ENCODE peak calls at places on chromosomes 1 and 21, in four cellular contexts. One of them, this sample, is unnamed.

GRCh38 chr21:42653492-42654061 is at the start of gene PDE9A:
- DNase-seq in ovary: peak
- DNase-seq in endothelial cell of umbilical vein: no peak
- DNase-seq in esophagus muscularis mucosa: no peak
- DNase-seq in this sample: no peak

GRCh38 chr1:211830055-211830329 is 571 bp downstream of the LPGAT1 start:
- DNase-seq in ovary: no peak
- DNase-seq in endothelial cell of umbilical vein: no peak
- DNase-seq in esophagus muscularis mucosa: no peak
- DNase-seq in this sample: no peak

GRCh38 chr1:244802556-244803239 is 32.8 kb upstream of the COX20 start:
- DNase-seq in ovary: no peak
- DNase-seq in endothelial cell of umbilical vein: no peak
- DNase-seq in esophagus muscularis mucosa: no peak
- DNase-seq in this sample: no peak

GRCh38 chr1:78038491-78038939 is 7.3 kb upstream of the GIPC2 start:
- DNase-seq in ovary: no peak
- DNase-seq in endothelial cell of umbilical vein: peak
- DNase-seq in esophagus muscularis mucosa: no peak
- DNase-seq in this sample: no peak

GRCh38 chr1:67832737-67833594 is at the start of gene GNG12:
- DNase-seq in ovary: peak
- DNase-seq in endothelial cell of umbilical vein: peak
- DNase-seq in esophagus muscularis mucosa: no peak
- DNase-seq in this sample: no peak

GRCh38 chr1:32335951-32336867 is at the start of gene MARCKSL1:
- DNase-seq in ovary: peak
- DNase-seq in endothelial cell of umbilical vein: peak
- DNase-seq in esophagus muscularis mucosa: no peak
- DNase-seq in this sample: no peak

GRCh38 chr1:165235777-165236285 is 120.7 kb downstream of the LMX1A start:
- DNase-seq in ovary: no peak
- DNase-seq in endothelial cell of umbilical vein: no peak
- DNase-seq in esophagus muscularis mucosa: no peak
- DNase-seq in this sample: no peak

GRCh38 chr1:80050523-80050922 is 1044.0 kb upstream of the ADGRL4 start:
- DNase-seq in ovary: no peak
- DNase-seq in endothelial cell of umbilical vein: no peak
- DNase-seq in esophagus muscularis mucosa: no peak
- DNase-seq in this sample: no peak

GRCh38 chr1:18344755-18345154 is 136.0 kb upstream of the KLHDC7A start:
- DNase-seq in ovary: no peak
- DNase-seq in endothelial cell of umbilical vein: no peak
- DNase-seq in esophagus muscularis mucosa: no peak
- DNase-seq in this sample: no peak
- H3K27ac ChIP-seq in ovary: no peak
- H3K27ac ChIP-seq in endothelial cell of umbilical vein: no peak
- H3K27ac ChIP-seq in esophagus muscularis mucosa: no peak
- H3K27ac ChIP-seq in this sample: no peak

GRCh38 chr21:44299458-44300261 is at the start of gene PFKL:
- DNase-seq in ovary: peak
- DNase-seq in endothelial cell of umbilical vein: peak
- DNase-seq in esophagus muscularis mucosa: no peak
- DNase-seq in this sample: no peak
- TF ChIP-seq POLR2A in ovary: peak
- TF ChIP-seq POLR2A in endothelial cell of umbilical vein: peak
- TF ChIP-seq POLR2A in esophagus muscularis mucosa: no peak
- TF ChIP-seq POLR2A in this sample: no peak

DNA sequence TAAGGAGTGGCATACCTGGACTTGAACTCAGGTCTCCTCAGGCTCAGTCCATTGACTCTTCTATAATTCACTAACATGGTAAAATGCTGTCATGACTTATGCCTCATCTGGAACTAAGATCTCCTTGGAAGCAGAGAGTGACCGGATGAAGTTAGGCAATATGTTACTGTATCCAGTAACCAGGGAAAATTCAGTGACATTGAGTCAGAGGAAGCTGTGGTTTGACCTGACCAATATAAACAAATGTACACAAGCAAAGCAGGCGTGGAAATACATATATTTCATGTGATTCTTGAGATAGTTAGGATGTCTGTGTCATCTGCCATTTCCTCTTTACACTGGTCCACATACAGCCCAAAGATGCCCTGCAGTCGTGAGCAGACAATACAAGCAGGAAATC is 30.3 kb downstream of the SGIP1 start:
- DNase-seq in ovary: no peak
- DNase-seq in endothelial cell of umbilical vein: peak
- DNase-seq in esophagus muscularis mucosa: no peak
- DNase-seq in this sample: no peak
- H3K27ac ChIP-seq in ovary: no peak
- H3K27ac ChIP-seq in endothelial cell of umbilical vein: peak
- H3K27ac ChIP-seq in esophagus muscularis mucosa: no peak
- H3K27ac ChIP-seq in this sample: peak

GRCh38 chr1:236524142-236524891 is 535 bp downstream of the LGALS8 start:
- DNase-seq in ovary: no peak
- DNase-seq in endothelial cell of umbilical vein: peak
- DNase-seq in esophagus muscularis mucosa: no peak
- DNase-seq in this sample: no peak
- TF ChIP-seq POLR2A in ovary: no peak
- TF ChIP-seq POLR2A in endothelial cell of umbilical vein: peak
- TF ChIP-seq POLR2A in esophagus muscularis mucosa: no peak
- TF ChIP-seq POLR2A in this sample: no peak

DNA sequence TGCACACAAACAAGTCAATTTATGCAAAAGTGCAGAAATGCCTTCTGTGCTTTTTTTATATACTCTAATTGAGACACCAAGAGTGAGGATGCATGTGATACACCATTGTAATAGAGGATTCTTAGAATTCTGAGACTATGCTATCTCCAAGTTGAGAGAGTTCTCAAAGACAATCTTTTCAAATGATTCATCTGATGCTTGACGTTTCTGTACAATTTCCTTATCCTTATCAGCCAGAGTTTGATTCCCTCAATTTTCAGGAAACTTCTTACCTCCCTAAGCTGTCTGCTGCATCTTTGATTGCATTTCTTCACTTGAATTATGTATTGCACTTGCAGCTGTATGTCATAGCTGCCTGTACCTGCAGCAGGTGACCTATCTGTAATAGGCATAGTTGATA is 211.3 kb upstream of the SPAG17 start:
- DNase-seq in ovary: no peak
- DNase-seq in endothelial cell of umbilical vein: no peak
- DNase-seq in esophagus muscularis mucosa: no peak
- DNase-seq in this sample: no peak
- H3K27ac ChIP-seq in ovary: no peak
- H3K27ac ChIP-seq in endothelial cell of umbilical vein: no peak
- H3K27ac ChIP-seq in esophagus muscularis mucosa: no peak
- H3K27ac ChIP-seq in this sample: no peak

GRCh38 chr1:46442317-46443161 is 47.1 kb upstream of the DMBX1 start:
- DNase-seq in ovary: peak
- DNase-seq in endothelial cell of umbilical vein: peak
- DNase-seq in esophagus muscularis mucosa: peak
- DNase-seq in this sample: no peak
- TF ChIP-seq POLR2A in ovary: no peak
- TF ChIP-seq POLR2A in endothelial cell of umbilical vein: no peak
- TF ChIP-seq POLR2A in esophagus muscularis mucosa: no peak
- TF ChIP-seq POLR2A in this sample: no peak

GRCh38 chr1:90973897-90974798 is 47.7 kb downstream of the ZNF644 start:
- DNase-seq in ovary: no peak
- DNase-seq in endothelial cell of umbilical vein: peak
- DNase-seq in esophagus muscularis mucosa: no peak
- DNase-seq in this sample: no peak
- H3K27ac ChIP-seq in ovary: no peak
- H3K27ac ChIP-seq in endothelial cell of umbilical vein: peak
- H3K27ac ChIP-seq in esophagus muscularis mucosa: peak
- H3K27ac ChIP-seq in this sample: no peak

DNA sequence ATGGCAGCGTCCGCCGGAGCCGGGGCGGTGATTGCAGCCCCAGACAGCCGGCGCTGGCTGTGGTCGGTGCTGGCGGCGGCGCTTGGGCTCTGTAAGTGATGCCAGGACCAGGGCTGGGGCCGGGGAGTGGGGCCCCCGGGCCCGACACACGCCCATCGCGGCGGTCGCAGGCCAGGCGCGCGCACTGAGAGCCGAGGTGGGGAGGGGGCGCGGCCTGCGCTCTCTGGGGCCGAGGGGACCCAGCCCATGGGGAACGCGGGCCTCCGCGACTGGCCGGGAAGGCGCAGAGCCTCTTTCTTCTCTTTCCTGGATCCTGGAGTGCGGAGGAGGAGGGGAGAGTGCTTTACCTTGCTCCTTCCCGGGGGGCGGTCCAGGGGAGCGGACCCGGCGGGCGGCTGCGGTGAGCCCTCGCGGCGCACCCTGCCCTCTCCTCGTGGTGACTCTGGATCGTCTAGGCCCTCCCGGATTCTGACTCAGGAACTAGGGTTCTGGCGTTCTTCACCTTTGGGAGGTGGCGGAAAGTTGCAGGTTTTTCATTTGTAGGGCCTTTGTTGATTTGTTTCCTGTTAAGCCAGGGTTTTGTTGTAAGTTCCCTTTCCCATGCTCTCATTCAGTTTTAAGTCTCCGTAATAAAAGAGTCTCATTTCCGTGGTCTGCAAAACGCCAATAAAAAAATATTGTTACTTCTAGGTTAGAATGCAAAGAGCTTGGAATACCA is 529 bp downstream of the MPZL1 start:
- DNase-seq in ovary: no peak
- DNase-seq in endothelial cell of umbilical vein: peak
- DNase-seq in esophagus muscularis mucosa: no peak
- DNase-seq in this sample: no peak
- TF ChIP-seq POLR2A in ovary: no peak
- TF ChIP-seq POLR2A in endothelial cell of umbilical vein: no peak
- TF ChIP-seq POLR2A in esophagus muscularis mucosa: no peak
- TF ChIP-seq POLR2A in this sample: no peak

DNA sequence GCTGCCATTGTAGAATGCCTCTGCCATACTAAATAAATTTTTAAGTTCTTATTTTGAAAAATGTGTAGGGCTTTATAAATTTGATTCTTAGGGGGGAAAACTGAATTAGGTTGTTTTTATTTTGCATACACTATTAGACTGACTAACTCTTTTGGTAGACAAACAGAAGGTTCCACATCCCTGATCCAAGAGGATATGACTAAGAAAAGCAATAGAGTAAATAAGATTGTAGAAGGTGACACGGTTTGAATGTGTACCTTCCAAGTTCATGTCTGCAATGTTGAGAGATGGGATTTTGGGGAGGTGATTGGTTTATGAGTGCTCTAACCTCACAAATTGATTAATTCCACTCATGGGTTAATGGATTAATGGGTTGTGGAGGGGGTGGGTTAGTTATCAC is 127.9 kb downstream of the GLUL start:
- DNase-seq in ovary: no peak
- DNase-seq in endothelial cell of umbilical vein: no peak
- DNase-seq in esophagus muscularis mucosa: no peak
- DNase-seq in this sample: no peak
- H3K27ac ChIP-seq in ovary: no peak
- H3K27ac ChIP-seq in endothelial cell of umbilical vein: no peak
- H3K27ac ChIP-seq in esophagus muscularis mucosa: no peak
- H3K27ac ChIP-seq in this sample: no peak

This sample was measured in vagina.